ENCODE peak calls at places on chromosomes 11 and 22, in nine cellular contexts. Q is ovary; S is H7; V is tibial nerve; H is HuH-7; I is mammary epithelial cell; L is KBM-7; G is activated T-helper 1 cell treated with anti-CD3 and anti-CD28 coated beads, Interleukin-12 subunit alpha, Interleukin-12 subunit beta, Interleukin-2, Interleukin-4 antibody, amounts not matched to agents 30 ng/mL and 10 ng/mL and 1 ng/mL, durations not matched to agents 14 hours and 24 hours and 36 hours; R is WTC11. T is an unnamed sample.

GRCh38 chr11:57249384-57250319 is 12.6 kb upstream of the APLNR start:
- DNase-seq in Q (peak), S (peak), V (peak), H (peak), I (peak), L (peak), G (peak), R (peak), T (no peak)

GRCh38 chr11:47257518-47258316 is at the start of gene NR1H3:
- DNase-seq in Q (peak), S (peak), V (peak), H (peak), I (peak), L (peak), G (no peak), R (peak), T (peak)

GRCh38 chr11:63770763-63771162 is 2.2 kb upstream of the ZFTA start:
- DNase-seq in Q (no peak), S (no peak), V (no peak), H (no peak), I (no peak), L (no peak), G (no peak), R (no peak), T (no peak)

GRCh38 chr11:8218409-8218808 is 45.3 kb downstream of the LMO1 start:
- DNase-seq in Q (no peak), S (no peak), V (no peak), H (no peak), I (no peak), L (no peak), G (no peak), R (no peak), T (no peak)

GRCh38 chr11:84089072-84090057 is 803.2 kb upstream of the CCDC90B start:
- DNase-seq in Q (no peak), S (no peak), V (no peak), H (no peak), I (no peak), L (no peak), G (no peak), R (no peak), T (no peak)

GRCh38 chr11:33585564-33585963 is 115.1 kb downstream of the C11orf91 start:
- DNase-seq in Q (no peak), S (no peak), V (no peak), H (no peak), I (no peak), L (no peak), G (no peak), R (no peak), T (no peak)

GRCh38 chr11:67420646-67421420 is 5.4 kb downstream of the CARNS1 start:
- DNase-seq in Q (peak), S (peak), V (peak), H (peak), I (peak), L (peak), G (peak), R (peak), T (peak)

GRCh38 chr22:37520754-37521153 is 1.5 kb upstream of the CARD10 start:
- DNase-seq in Q (peak), S (peak), V (no peak), H (no peak), I (no peak), L (no peak), G (no peak), R (no peak), T (no peak)

GRCh38 chr22:46584081-46584903 is 35.9 kb upstream of the GRAMD4 start:
- DNase-seq in Q (no peak), S (peak), V (no peak), H (no peak), I (no peak), L (no peak), G (no peak), R (no peak), T (no peak)

GRCh38 chr11:85779956-85780640 is 30.8 kb downstream of the SYTL2 start:
- DNase-seq in Q (no peak), S (no peak), V (no peak), H (no peak), I (no peak), L (no peak), G (no peak), R (no peak), T (no peak)

GRCh38 chr22:38494498-38494897 is 11.6 kb downstream of the DDX17 start:
- DNase-seq in Q (no peak), S (no peak), V (no peak), H (no peak), I (no peak), L (no peak), G (no peak), R (no peak), T (no peak)

GRCh38 chr22:29071261-29072045 is 1.4 kb upstream of the KREMEN1 start:
- DNase-seq in Q (peak), S (peak), V (no peak), H (peak), I (peak), L (no peak), G (peak), R (peak), T (peak)

GRCh38 chr22:23215294-23216204 is 35.2 kb downstream of the BCR start:
- DNase-seq in Q (peak), S (no peak), V (no peak), H (no peak), I (peak), L (peak), G (no peak), R (no peak), T (no peak)

GRCh38 chr11:63839508-63840355 is 822 bp downstream of the MARK2 start:
- DNase-seq in Q (no peak), S (no peak), V (no peak), H (no peak), I (peak), L (peak), G (no peak), R (no peak), T (peak)

GRCh38 chr11:69308531-69308930 is 14.6 kb downstream of the MYEOV start:
- DNase-seq in Q (peak), S (no peak), V (no peak), H (no peak), I (no peak), L (no peak), G (no peak), R (no peak), T (no peak)

GRCh38 chr11:10920205-10920604 is 62.4 kb upstream of the ZBED5 start:
- DNase-seq in Q (no peak), S (no peak), V (no peak), H (no peak), I (no peak), L (peak), G (no peak), R (no peak), T (no peak)

T was measured in pancreas.